ENCODE peak calls at places on chromosomes 3 and 15, in seven cellular contexts. Y is left ventricle myocardium superior, E is endothelial cell, L is substantia nigra, F is SW480, R is fibroblast of lung, O is fibroblast of the aortic adventitia. I is an unnamed sample.

GRCh38 chr15:53589526-53590057 is 169.9 kb downstream of the WDR72 start:
- DNase-seq in Y (no peak), E (no peak), L (no peak), F (no peak), R (no peak), O (no peak), I (no peak)

GRCh38 chr15:72825831-72826230 is 42.3 kb upstream of the ADPGK start:
- DNase-seq in Y (no peak), E (no peak), L (no peak), F (no peak), R (no peak), O (no peak), I (no peak)

GRCh38 chr3:38107911-38108648 is 28.8 kb downstream of the ACAA1 start:
- DNase-seq in Y (no peak), E (no peak), L (no peak), F (no peak), R (no peak), O (no peak), I (no peak)

GRCh38 chr3:70358978-70359580 is 46.6 kb upstream of the MDFIC2 start:
- DNase-seq in Y (no peak), E (peak; percentile 23), L (no peak), F (peak; percentile 47), R (peak; percentile 59), O (peak; percentile 68), I (peak; percentile 13)

GRCh38 chr3:46423588-46423987 is 16.5 kb downstream of the CCRL2 start:
- DNase-seq in Y (no peak), E (no peak), L (no peak), F (peak; percentile 48), R (no peak), O (peak; percentile 45), I (no peak)

GRCh38 chr15:83324799-83325198 is 40.3 kb upstream of the BNC1 start:
- DNase-seq in Y (no peak), E (no peak), L (no peak), F (no peak), R (no peak), O (no peak), I (no peak)

GRCh38 chr3:134378818-134379217 is 4.6 kb upstream of the AMOTL2 start:
- DNase-seq in Y (no peak), E (no peak), L (no peak), F (no peak), R (no peak), O (no peak), I (no peak)

GRCh38 chr3:36597422-36597821 is 166.9 kb downstream of the DCLK3 start:
- DNase-seq in Y (no peak), E (no peak), L (no peak), F (peak; percentile 11), R (no peak), O (peak; percentile 12), I (no peak)

GRCh38 chr15:48541659-48542334 is 103.7 kb downstream of the FBN1 start:
- DNase-seq in Y (peak; percentile 32), E (no peak), L (no peak), F (no peak), R (peak; percentile 95), O (peak; percentile 93), I (no peak)

I was measured in SK-N-DZ.